ENCODE peak calls at places on chromosome 7, in ten cellular contexts. F is GM20000, H is WTC11, T is cardiac fibroblast, K is suprapubic skin, C is HFFc6, N is left lung, Y is foreskin fibroblast, P is psoas muscle, R is right atrium auricular region. M is an unnamed sample.

GRCh38 chr7:12759112-12759511 is 71.7 kb downstream of the ARL4A start:
- DNase-seq in C (no peak), H (no peak), R (no peak), N (no peak), K (no peak), F (no peak), T (peak), Y (no peak), P (no peak), M (no peak)

GRCh38 chr7:159211540-159212182 is 67.0 kb upstream of the VIPR2 start:
- DNase-seq in T (no peak), C (no peak), H (no peak), P (no peak), K (no peak), F (no peak), N (no peak), Y (no peak), R (no peak), M (no peak)

GRCh38 chr7:29538322-29538874 is 25.2 kb upstream of the PRR15 start:
- DNase-seq in K (no peak), P (no peak), R (no peak), T (no peak), N (no peak), F (no peak), Y (no peak), H (peak), C (no peak), M (no peak)

GRCh38 chr7:20785211-20786048 is 1.3 kb downstream of the SP8 start:
- DNase-seq in P (no peak), Y (no peak), H (peak), N (no peak), F (peak), R (no peak), T (no peak), K (no peak), C (no peak), M (peak)

GRCh38 chr7:2701832-2702593 is 14.0 kb downstream of the AMZ1 start:
- DNase-seq in F (no peak), Y (peak), P (peak), N (no peak), K (peak), T (peak), H (no peak), C (no peak), R (peak), M (no peak)

GRCh38 chr7:80997841-80998240 is 79.0 kb upstream of the SEMA3C start:
- DNase-seq in Y (no peak), K (no peak), C (no peak), N (no peak), H (no peak), P (no peak), F (no peak), R (no peak), T (no peak), M (no peak)

GRCh38 chr7:55476071-55476803 is 96.1 kb downstream of the VOPP1 start:
- DNase-seq in Y (peak), R (no peak), K (no peak), F (no peak), T (peak), H (no peak), C (no peak), P (no peak), N (peak), M (no peak)

GRCh38 chr7:102891693-102892261 is 21.0 kb upstream of the LRRC17 start:
- DNase-seq in R (no peak), P (peak), F (no peak), K (no peak), N (no peak), T (peak), Y (peak), H (no peak), C (peak), M (no peak)

GRCh38 chr7:105839271-105839670 is 37.1 kb downstream of the ATXN7L1 start:
- DNase-seq in C (no peak), R (no peak), N (no peak), H (no peak), F (no peak), T (no peak), K (no peak), Y (no peak), P (no peak), M (no peak)

GRCh38 chr7:105840981-105841749 is 35.2 kb downstream of the ATXN7L1 start:
- DNase-seq in R (no peak), P (no peak), C (no peak), T (no peak), Y (no peak), K (no peak), H (no peak), N (no peak), F (no peak), M (no peak)

GRCh38 chr7:105835441-105835840 is 41.0 kb downstream of the ATXN7L1 start:
- DNase-seq in H (no peak), Y (no peak), N (no peak), C (no peak), P (no peak), R (no peak), F (no peak), T (no peak), K (no peak), M (no peak)

GRCh38 chr7:105838273-105839141 is 37.9 kb downstream of the ATXN7L1 start:
- DNase-seq in F (no peak), C (no peak), R (no peak), N (peak), T (peak), H (no peak), K (no peak), Y (no peak), P (no peak), M (no peak)

DNA sequence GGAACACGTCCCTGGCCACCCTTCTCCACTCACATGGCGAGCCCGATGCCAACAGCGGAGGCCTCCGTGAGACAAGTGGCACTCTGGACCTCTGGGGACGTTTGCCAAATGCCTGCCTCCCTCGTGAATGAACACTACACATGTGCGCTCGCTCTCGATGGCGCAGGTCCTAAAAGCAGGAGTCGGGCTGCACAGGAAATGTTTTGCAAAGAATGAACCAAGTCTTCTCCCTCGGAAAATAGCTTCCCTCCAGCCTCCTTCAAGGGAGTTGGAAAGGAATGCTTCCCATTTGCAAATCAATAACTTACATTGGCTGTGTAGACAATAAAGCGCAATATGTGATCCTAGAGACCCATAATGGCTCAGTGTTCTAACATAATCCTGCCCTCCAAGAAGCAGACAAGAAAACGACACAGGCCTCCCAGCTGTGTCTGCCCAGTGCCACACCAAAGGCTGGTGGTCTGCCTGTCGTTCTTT is 38.6 kb downstream of the ATXN7L1 start:
- DNase-seq in H (no peak), K (no peak), C (no peak), R (no peak), Y (no peak), F (no peak), P (peak), T (no peak), N (peak), M (no peak)
- TF ChIP-seq CTCF in H (no peak), K (no peak), C (no peak), R (no peak), Y (no peak), F (no peak), P (no peak), T (no peak), N (no peak), M (no peak)

GRCh38 chr7:117829450-117829849 is 43.8 kb downstream of the CTTNBP2 start:
- DNase-seq in C (no peak), Y (no peak), F (no peak), P (no peak), K (no peak), N (no peak), T (no peak), R (no peak), H (no peak), M (no peak)
- TF ChIP-seq CTCF in C (no peak), Y (no peak), F (no peak), P (no peak), K (no peak), N (no peak), T (no peak), R (no peak), H (no peak), M (no peak)

DNA sequence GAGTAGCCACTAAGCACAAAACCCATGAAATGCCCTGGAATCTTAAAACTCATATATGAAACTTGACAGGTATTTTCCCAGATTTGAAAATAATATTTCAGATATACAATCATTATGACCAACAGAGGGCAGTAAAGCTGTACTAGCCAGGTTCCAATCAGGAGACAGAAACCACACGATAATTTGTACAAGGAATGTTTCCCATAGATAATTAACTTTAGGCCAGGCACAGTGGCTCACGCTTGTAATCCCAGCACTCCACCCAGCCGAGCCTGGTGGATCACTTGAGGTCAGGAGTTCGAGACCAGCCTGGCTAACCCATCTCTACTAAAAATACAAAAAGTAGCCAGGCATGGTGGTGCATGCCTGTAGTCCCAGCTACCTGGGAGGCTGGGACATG is 31.0 kb upstream of the NUB1 start:
- DNase-seq in P (no peak), C (no peak), T (peak), F (no peak), N (no peak), Y (no peak), H (no peak), R (no peak), K (no peak), M (no peak)
- TF ChIP-seq CTCF in P (peak), C (peak), T (peak), F (peak), N (no peak), Y (peak), H (no peak), R (peak), K (no peak), M (peak)

DNA sequence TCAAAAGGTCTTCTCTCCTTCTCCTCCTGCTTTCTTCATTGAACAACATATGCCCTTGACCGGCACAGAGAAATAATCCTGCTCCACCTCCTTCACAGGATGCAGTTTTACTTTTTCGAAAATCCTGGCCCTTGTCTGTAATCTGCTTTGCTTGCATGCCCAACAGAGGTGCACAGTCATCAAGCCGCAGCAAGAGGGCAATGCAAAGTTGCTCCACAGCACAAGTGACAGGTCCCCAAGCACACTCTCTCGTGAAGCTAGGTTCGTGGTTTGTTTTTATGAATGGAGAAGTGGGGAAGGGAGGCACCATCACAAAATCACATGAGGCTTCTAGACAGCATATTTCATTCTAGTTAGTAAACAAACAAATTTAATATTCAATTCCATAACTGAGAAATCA is 178.9 kb downstream of the TPK1 start:
- DNase-seq in C (no peak), N (no peak), Y (no peak), K (no peak), T (no peak), P (no peak), F (no peak), R (no peak), H (no peak), M (no peak)
- TF ChIP-seq CTCF in C (no peak), N (no peak), Y (no peak), K (no peak), T (no peak), P (no peak), F (peak), R (peak), H (no peak), M (no peak)

DNA sequence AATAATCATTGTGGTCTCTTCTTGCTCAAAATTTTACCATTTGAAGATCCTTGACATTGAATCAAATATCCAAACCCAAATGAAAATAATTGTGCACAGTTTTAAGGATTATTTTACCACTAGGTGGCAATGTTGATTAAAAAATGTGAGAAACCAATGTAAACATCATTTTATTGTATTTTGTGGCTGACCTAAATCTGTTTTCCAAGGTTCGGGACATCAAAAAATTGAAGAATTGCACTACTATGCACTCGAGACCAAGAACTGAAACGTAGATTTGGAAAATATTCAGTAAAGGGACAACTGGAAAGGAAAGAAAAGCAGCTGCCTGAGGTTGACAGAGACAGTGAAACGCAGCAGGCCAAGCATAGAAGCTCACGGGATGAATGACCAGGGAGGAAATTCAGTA is 259.3 kb downstream of the SNX13 start:
- DNase-seq in T (peak), C (peak), P (no peak), F (no peak), H (no peak), K (no peak), Y (no peak), N (no peak), R (no peak), M (no peak)
- TF ChIP-seq CTCF in T (peak), C (peak), P (peak), F (no peak), H (peak), K (no peak), Y (no peak), N (peak), R (peak), M (peak)

GRCh38 chr7:150804802-150805201 is 4.2 kb downstream of the TMEM176A start:
- DNase-seq in N (no peak), F (no peak), T (no peak), P (no peak), C (no peak), Y (no peak), R (no peak), H (no peak), K (no peak), M (no peak)

GRCh38 chr7:150805864-150806263 is 5.3 kb downstream of the TMEM176A start:
- DNase-seq in R (no peak), N (no peak), H (no peak), Y (no peak), F (no peak), P (no peak), T (no peak), C (no peak), K (no peak), M (no peak)

GRCh38 chr7:150803161-150803860 is 2.7 kb downstream of the TMEM176A start:
- DNase-seq in P (no peak), Y (no peak), K (no peak), T (no peak), R (peak), C (no peak), F (no peak), H (no peak), N (no peak), M (no peak)

GRCh38 chr7:150806454-150806853 is 5.9 kb downstream of the TMEM176A start:
- DNase-seq in H (no peak), T (no peak), N (no peak), P (no peak), R (no peak), K (no peak), Y (no peak), F (no peak), C (no peak), M (no peak)

DNA sequence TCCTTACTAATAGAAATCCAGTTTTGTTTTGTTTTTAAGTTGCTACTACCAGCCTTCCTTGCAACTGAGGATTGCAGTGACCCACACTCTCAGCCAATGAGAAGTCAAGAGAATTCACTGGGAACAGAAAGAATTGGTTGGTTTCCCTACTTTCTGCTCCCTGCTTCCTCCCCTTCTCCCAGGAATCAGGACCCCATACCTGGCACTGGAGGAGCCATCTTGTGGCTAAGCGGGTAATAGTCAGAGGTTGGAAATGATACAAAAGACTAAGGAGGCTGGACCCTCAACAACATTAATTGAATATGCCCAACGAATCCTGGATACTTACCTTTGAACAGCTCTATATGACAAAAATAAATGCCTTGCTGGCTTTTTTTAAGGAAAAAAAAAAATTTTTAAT is 6.3 kb downstream of the TMEM176A start:
- DNase-seq in F (no peak), K (no peak), Y (no peak), H (no peak), P (no peak), R (no peak), C (no peak), N (no peak), T (no peak), M (no peak)
- TF ChIP-seq CTCF in F (no peak), K (no peak), Y (no peak), H (no peak), P (no peak), R (no peak), C (no peak), N (no peak), T (no peak), M (no peak)

DNA sequence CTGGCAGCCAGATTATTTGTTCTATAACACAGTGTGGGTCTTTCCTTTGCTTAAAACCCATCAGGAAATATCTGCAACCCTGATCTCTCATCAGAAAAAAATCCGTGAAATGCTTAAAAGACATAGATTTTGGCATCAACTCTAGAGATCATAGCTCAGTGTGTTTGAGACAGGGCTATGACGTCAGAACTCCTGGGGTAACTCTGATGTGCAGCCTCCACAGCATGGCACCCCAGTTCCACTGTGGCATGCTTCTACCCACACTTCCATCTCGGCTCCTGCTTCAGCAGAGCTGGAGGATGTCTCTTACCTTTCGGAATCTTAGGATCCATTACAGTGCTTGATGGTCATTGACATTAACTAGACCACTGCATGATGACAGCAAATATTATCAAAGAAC is 205.7 kb downstream of the LHFPL3 start:
- DNase-seq in C (no peak), K (no peak), T (no peak), Y (no peak), F (no peak), P (no peak), R (no peak), H (no peak), N (no peak), M (no peak)
- TF ChIP-seq CTCF in C (no peak), K (no peak), T (no peak), Y (no peak), F (no peak), P (no peak), R (no peak), H (no peak), N (no peak), M (no peak)

DNA sequence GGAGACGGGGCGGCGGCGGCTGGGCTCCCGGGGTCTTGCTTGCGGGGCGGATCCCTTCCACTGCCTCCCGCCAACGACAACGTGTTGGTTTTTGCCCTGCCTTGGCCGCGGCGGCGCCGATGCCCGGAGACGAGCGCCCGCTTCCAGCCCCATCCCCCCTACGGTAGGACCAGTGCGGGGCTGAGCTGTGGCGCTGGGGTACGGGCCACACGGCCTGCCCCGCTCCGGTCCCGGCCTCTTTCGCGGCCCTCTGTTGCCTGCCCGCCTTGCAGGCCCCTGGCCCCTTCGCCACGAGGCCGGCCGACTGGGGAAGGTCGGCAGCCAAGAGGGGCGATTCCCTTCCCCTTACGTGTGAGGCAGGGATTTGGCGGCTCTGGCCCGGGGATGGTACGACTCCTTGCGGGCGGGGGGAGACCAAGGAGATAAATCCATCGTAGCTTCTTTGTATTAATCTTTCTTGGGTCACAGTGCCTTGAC is 488 bp downstream of the EIF4H start:
- DNase-seq in Y (no peak), P (peak), R (no peak), N (peak), C (peak), K (peak), H (peak), F (no peak), T (peak), M (peak)
- TF ChIP-seq CTCF in Y (no peak), P (no peak), R (peak), N (no peak), C (no peak), K (no peak), H (no peak), F (no peak), T (no peak), M (no peak)

GRCh38 chr7:148230883-148231282 is 359.7 kb upstream of the C7orf33 start:
- DNase-seq in Y (no peak), R (no peak), N (no peak), H (no peak), F (no peak), T (no peak), C (no peak), P (no peak), K (no peak), M (no peak)

GRCh38 chr7:148232784-148233183 is 357.8 kb upstream of the C7orf33 start:
- DNase-seq in N (no peak), T (no peak), P (no peak), Y (no peak), F (no peak), K (no peak), H (no peak), R (no peak), C (no peak), M (no peak)

GRCh38 chr7:148234715-148235114 is 355.9 kb upstream of the C7orf33 start:
- DNase-seq in F (no peak), R (no peak), K (no peak), H (no peak), Y (no peak), T (no peak), P (no peak), C (no peak), N (no peak), M (no peak)

GRCh38 chr7:148230341-148230740 is 360.2 kb upstream of the C7orf33 start:
- DNase-seq in P (no peak), T (no peak), F (no peak), K (no peak), Y (no peak), C (no peak), H (no peak), N (no peak), R (no peak), M (no peak)
- TF ChIP-seq CTCF in P (no peak), T (no peak), F (no peak), K (no peak), Y (no peak), C (no peak), H (no peak), N (no peak), R (no peak), M (no peak)

GRCh38 chr7:47337021-47337492 is 244.9 kb downstream of the TNS3 start:
- DNase-seq in T (no peak), N (no peak), R (no peak), P (no peak), Y (no peak), C (no peak), H (no peak), K (no peak), F (no peak), M (no peak)
- TF ChIP-seq CTCF in T (no peak), N (no peak), R (no peak), P (no peak), Y (no peak), C (no peak), H (no peak), K (no peak), F (no peak), M (no peak)